ENCODE peak calls at places on chromosomes 6 and 20, in eight cellular contexts. N, Z, X, P, I, T, A and M are unnamed samples.

GRCh38 chr20:12798286-12798685 is 210.5 kb upstream of the SPTLC3 start:
- DNase-seq in I (no peak), T (no peak), N (no peak), X (no peak), P (no peak), A (no peak), Z (no peak), M (no peak)

GRCh38 chr20:23349338-23350006 is 1.1 kb upstream of the NXT1 start:
- DNase-seq in A (no peak), T (peak), Z (peak), I (no peak), X (no peak), P (no peak), N (peak), M (no peak)

GRCh38 chr6:38157905-38158304 is 338.4 kb downstream of the ZFAND3 start:
- DNase-seq in N (no peak), X (no peak), P (no peak), A (no peak), Z (no peak), T (no peak), I (no peak), M (no peak)

GRCh38 chr6:158575550-158575949 is 15.7 kb downstream of the TMEM181 start:
- DNase-seq in T (no peak), P (no peak), N (no peak), X (no peak), I (no peak), A (no peak), Z (no peak), M (no peak)

GRCh38 chr6:67952121-67952520 is 683.0 kb upstream of the ADGRB3 start:
- DNase-seq in A (no peak), Z (no peak), I (peak), X (no peak), T (no peak), N (no peak), P (no peak), M (peak)

GRCh38 chr20:58611236-58612020 is 39.7 kb upstream of the STX16 start:
- DNase-seq in X (peak), P (peak), A (no peak), I (no peak), T (no peak), Z (no peak), N (no peak), M (no peak)

GRCh38 chr20:48748556-48748955 is 79.2 kb downstream of the PREX1 start:
- DNase-seq in N (no peak), P (no peak), Z (no peak), T (no peak), X (no peak), A (no peak), I (no peak), M (no peak)

GRCh38 chr6:41607736-41608135 is 30.5 kb upstream of the MDFI start:
- DNase-seq in A (no peak), P (no peak), Z (no peak), I (no peak), X (no peak), N (peak), T (no peak), M (no peak)

GRCh38 chr20:924639-925038 is 8.5 kb upstream of the ANGPT4 start:
- DNase-seq in P (no peak), A (no peak), Z (no peak), T (no peak), I (no peak), N (no peak), X (no peak), M (no peak)

GRCh38 chr6:166471797-166472260 is 89.1 kb upstream of the MPC1 start:
- DNase-seq in Z (no peak), N (peak), P (no peak), A (no peak), X (no peak), I (no peak), T (peak), M (no peak)

GRCh38 chr20:44720617-44720993 is 5.4 kb downstream of the CCN5 start:
- DNase-seq in P (peak), N (peak), T (no peak), Z (no peak), X (no peak), I (peak), A (no peak), M (no peak)

GRCh38 chr20:39263076-39263475 is 300.9 kb downstream of the DHX35 start:
- DNase-seq in Z (no peak), P (no peak), X (no peak), T (no peak), A (no peak), N (no peak), I (peak), M (no peak)

GRCh38 chr20:60634773-60635172 is 617.3 kb upstream of the CDH4 start:
- DNase-seq in I (no peak), T (no peak), X (no peak), Z (no peak), N (peak), A (no peak), P (no peak), M (no peak)

GRCh38 chr6:79570802-79571367 is 33.7 kb upstream of the LCA5 start:
- DNase-seq in Z (no peak), T (no peak), I (peak), A (no peak), N (no peak), P (no peak), X (no peak), M (no peak)

GRCh38 chr6:35048631-35049083 is 92.5 kb downstream of the TCP11 start:
- DNase-seq in X (peak), I (peak), A (peak), P (no peak), T (no peak), Z (no peak), N (peak), M (peak)

GRCh38 chr6:109055771-109056235 is 38.8 kb downstream of the SESN1 start:
- DNase-seq in N (peak), X (no peak), P (no peak), Z (no peak), I (peak), T (no peak), A (no peak), M (no peak)

GRCh38 chr6:37205189-37205996 is 35.4 kb downstream of the PIM1 start:
- DNase-seq in P (no peak), X (no peak), T (no peak), Z (no peak), A (no peak), I (no peak), N (no peak), M (no peak)

GRCh38 chr6:46932941-46933340 is 11.2 kb upstream of the ADGRF5 start:
- DNase-seq in T (no peak), A (no peak), Z (no peak), I (peak), P (no peak), X (no peak), N (no peak), M (no peak)

GRCh38 chr20:12023169-12023795 is 105.6 kb downstream of the BTBD3 start:
- DNase-seq in I (no peak), P (no peak), T (no peak), X (no peak), N (no peak), A (no peak), Z (no peak), M (no peak)

GRCh38 chr6:62371840-62372239 is 85.8 kb upstream of the KHDRBS2 start:
- DNase-seq in I (no peak), N (no peak), T (no peak), P (no peak), A (no peak), Z (no peak), X (no peak), M (no peak)

GRCh38 chr6:169619650-169620049 is 82.2 kb downstream of the WDR27 start:
- DNase-seq in I (peak), N (no peak), A (no peak), Z (no peak), X (no peak), P (peak), T (no peak), M (no peak)

GRCh38 chr20:5914859-5915258 is 35.5 kb downstream of the TRMT6 start:
- DNase-seq in N (no peak), P (no peak), A (no peak), T (no peak), I (no peak), Z (no peak), X (no peak), M (no peak)

GRCh38 chr20:44496976-44497375 is 21.3 kb downstream of the TTPAL start:
- DNase-seq in A (no peak), X (no peak), P (peak), N (peak), T (no peak), Z (no peak), I (peak), M (peak)

GRCh38 chr6:125670586-125670985 is 78.8 kb upstream of the HEY2 start:
- DNase-seq in I (no peak), P (peak), Z (no peak), A (no peak), N (no peak), T (no peak), X (no peak), M (no peak)

GRCh38 chr20:1041845-1042390 is 39.8 kb upstream of the RSPO4 start:
- DNase-seq in N (no peak), T (no peak), P (no peak), X (no peak), A (no peak), I (no peak), Z (no peak), M (no peak)

GRCh38 chr6:129212081-129212480 is 329.1 kb downstream of the LAMA2 start:
- DNase-seq in X (no peak), N (no peak), A (no peak), Z (no peak), T (no peak), I (no peak), P (no peak), M (no peak)

GRCh38 chr6:25147191-25147590 is 132.0 kb upstream of the CARMIL1 start:
- DNase-seq in T (no peak), Z (no peak), A (no peak), X (no peak), N (no peak), I (no peak), P (no peak), M (no peak)

GRCh38 chr6:52595000-52595795 is 18.3 kb upstream of the TRAM2 start:
- DNase-seq in T (peak), I (peak), X (no peak), Z (no peak), A (peak), N (peak), P (no peak), M (peak)

GRCh38 chr6:112691289-112691688 is 344.2 kb downstream of the RFPL4B start:
- DNase-seq in T (no peak), N (peak), I (peak), X (no peak), Z (no peak), P (no peak), A (no peak), M (peak)

GRCh38 chr6:8905647-8906231 is 470.4 kb upstream of the SLC35B3 start:
- DNase-seq in P (no peak), I (no peak), N (no peak), Z (peak), X (no peak), T (peak), A (no peak), M (no peak)

GRCh38 chr6:37222125-37222967 is 35.2 kb upstream of the TBC1D22B start:
- DNase-seq in A (peak), Z (peak), N (peak), I (peak), X (peak), T (peak), P (peak), M (peak)

GRCh38 chr6:166936079-166936787 is 20.1 kb downstream of the RNASET2 start:
- DNase-seq in P (no peak), I (no peak), Z (no peak), T (no peak), N (no peak), A (no peak), X (no peak), M (no peak)

GRCh38 chr20:63973160-63973479 is 3.4 kb upstream of the ZNF512B start:
- DNase-seq in A (no peak), T (no peak), X (no peak), N (no peak), P (no peak), Z (no peak), I (no peak), M (no peak)

GRCh38 chr6:148203281-148203925 is 139.2 kb upstream of the SASH1 start:
- DNase-seq in Z (no peak), N (peak), I (peak), T (no peak), A (no peak), P (no peak), X (no peak), M (peak)
- H3K4me3 ChIP-seq in Z (no peak), N (peak), I (no peak), T (no peak), A (no peak), P (no peak), X (no peak), M (no peak)

GRCh38 chr6:75489025-75489424 is 4.6 kb downstream of the FILIP1 start:
- DNase-seq in P (no peak), X (no peak), N (no peak), A (no peak), T (no peak), I (peak), Z (no peak), M (peak)
- H3K4me3 ChIP-seq in P (no peak), X (no peak), N (no peak), A (no peak), T (no peak), I (no peak), Z (no peak), M (no peak)

GRCh38 chr20:35491823-35492222 is 36.4 kb downstream of the CEP250 start:
- DNase-seq in P (no peak), N (no peak), X (no peak), I (no peak), A (no peak), T (no peak), Z (no peak), M (no peak)

GRCh38 chr20:35490736-35491181 is 35.4 kb downstream of the CEP250 start:
- DNase-seq in Z (peak), X (no peak), I (no peak), A (no peak), P (no peak), T (peak), N (no peak), M (no peak)

GRCh38 chr20:35492352-35492751 is 37.0 kb downstream of the CEP250 start:
- DNase-seq in T (no peak), Z (no peak), X (no peak), A (no peak), I (no peak), N (no peak), P (no peak), M (no peak)

GRCh38 chr20:35487479-35487878 is 32.1 kb downstream of the CEP250 start:
- DNase-seq in X (no peak), I (no peak), Z (no peak), P (no peak), A (no peak), T (no peak), N (no peak), M (no peak)

GRCh38 chr20:35489717-35490116 is 34.3 kb downstream of the CEP250 start:
- DNase-seq in Z (no peak), P (no peak), X (no peak), A (no peak), N (no peak), I (no peak), T (no peak), M (no peak)
- H3K4me3 ChIP-seq in Z (no peak), P (no peak), X (no peak), A (no peak), N (no peak), I (no peak), T (no peak), M (no peak)

GRCh38 chr6:134176283-134176975 is 124.0 kb upstream of the SLC2A12 start:
- DNase-seq in X (peak), T (peak), I (peak), Z (peak), A (peak), P (peak), N (peak), M (no peak)

GRCh38 chr6:134175532-134176282 is 123.3 kb upstream of the SLC2A12 start:
- DNase-seq in I (peak), A (peak), T (peak), Z (peak), N (peak), X (peak), P (peak), M (no peak)

GRCh38 chr6:134177753-134178229 is 125.4 kb upstream of the SLC2A12 start:
- DNase-seq in A (no peak), X (peak), N (no peak), P (no peak), I (peak), T (no peak), Z (no peak), M (no peak)

GRCh38 chr6:134178230-134179044 is 126.0 kb upstream of the SLC2A12 start:
- DNase-seq in P (no peak), T (peak), N (peak), X (peak), A (peak), Z (peak), I (peak), M (peak)

DNA sequence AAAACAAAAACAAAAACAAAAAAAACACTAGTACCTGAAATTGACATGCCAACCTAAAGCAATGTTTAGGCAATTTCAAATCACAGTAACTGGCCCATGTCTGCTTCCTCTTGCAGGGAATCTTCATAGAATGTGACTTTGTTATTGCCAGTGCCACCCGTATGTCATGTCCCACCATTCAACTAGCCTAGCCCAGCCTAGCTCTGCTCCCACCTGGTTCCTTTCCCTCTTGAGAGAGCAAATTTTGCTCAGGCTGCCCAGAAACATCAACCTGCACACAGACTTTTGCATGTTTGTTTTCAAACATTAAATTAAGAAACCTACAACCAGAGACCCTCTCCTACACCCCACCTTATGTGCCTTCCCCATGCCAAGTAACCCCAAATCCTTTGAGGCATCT is 124.8 kb upstream of the SLC2A12 start:
- DNase-seq in N (no peak), X (no peak), I (no peak), A (no peak), Z (no peak), P (no peak), T (no peak), M (no peak)
- H3K4me3 ChIP-seq in N (peak), X (peak), I (no peak), A (no peak), Z (no peak), P (no peak), T (no peak), M (no peak)